ENCODE peak calls at places on chromosomes 3 and 15, in seven cellular contexts. One of them, this sample, is unnamed.

GRCh38 chr3:197956626-197956988 is 3.4 kb upstream of the LMLN start:
- DNase-seq in activated T-helper 9 cell treated with anti-CD3 and anti-CD28 coated beads, Interleukin-2, amount 50 U/mL, for 16 hours: no peak
- DNase-seq in activated effector memory CD4-positive, alpha-beta T cell treated with anti-CD3 and anti-CD28 coated beads, Interleukin-2, amount 50 U/mL, for 16 hours: no peak
- DNase-seq in activated T-cell treated with anti-CD3 and anti-CD28 coated beads, Interleukin-2, amount 50 U/mL, for 1 hour: no peak
- DNase-seq in germinal center: no peak
- DNase-seq in ELF-1: no peak
- DNase-seq in NCI-H748 treated with DMSO at 0.1 percent for 48 hours: no peak
- DNase-seq in this sample: no peak

GRCh38 chr3:36944641-36945270 is at the start of gene TRANK1:
- DNase-seq in activated T-cell treated with anti-CD3 and anti-CD28 coated beads, Interleukin-2, amount 50 U/mL, for 1 hour: peak
- DNase-seq in ELF-1: peak
- DNase-seq in germinal center: peak
- DNase-seq in NCI-H748 treated with DMSO at 0.1 percent for 48 hours: peak
- DNase-seq in activated T-helper 9 cell treated with anti-CD3 and anti-CD28 coated beads, Interleukin-2, amount 50 U/mL, for 16 hours: peak
- DNase-seq in activated effector memory CD4-positive, alpha-beta T cell treated with anti-CD3 and anti-CD28 coated beads, Interleukin-2, amount 50 U/mL, for 16 hours: peak
- DNase-seq in this sample: peak

GRCh38 chr3:278300-279064 is 81.9 kb downstream of the CHL1 start:
- DNase-seq in germinal center: peak
- DNase-seq in activated T-helper 9 cell treated with anti-CD3 and anti-CD28 coated beads, Interleukin-2, amount 50 U/mL, for 16 hours: no peak
- DNase-seq in NCI-H748 treated with DMSO at 0.1 percent for 48 hours: no peak
- DNase-seq in activated effector memory CD4-positive, alpha-beta T cell treated with anti-CD3 and anti-CD28 coated beads, Interleukin-2, amount 50 U/mL, for 16 hours: no peak
- DNase-seq in ELF-1: no peak
- DNase-seq in activated T-cell treated with anti-CD3 and anti-CD28 coated beads, Interleukin-2, amount 50 U/mL, for 1 hour: no peak
- DNase-seq in this sample: peak

GRCh38 chr15:53611145-53611920 is 148.1 kb downstream of the WDR72 start:
- DNase-seq in activated T-helper 9 cell treated with anti-CD3 and anti-CD28 coated beads, Interleukin-2, amount 50 U/mL, for 16 hours: no peak
- DNase-seq in germinal center: no peak
- DNase-seq in activated T-cell treated with anti-CD3 and anti-CD28 coated beads, Interleukin-2, amount 50 U/mL, for 1 hour: no peak
- DNase-seq in NCI-H748 treated with DMSO at 0.1 percent for 48 hours: no peak
- DNase-seq in ELF-1: peak
- DNase-seq in activated effector memory CD4-positive, alpha-beta T cell treated with anti-CD3 and anti-CD28 coated beads, Interleukin-2, amount 50 U/mL, for 16 hours: no peak
- DNase-seq in this sample: no peak

GRCh38 chr3:186790261-186790981 is 7.0 kb downstream of the EIF4A2 start:
- DNase-seq in NCI-H748 treated with DMSO at 0.1 percent for 48 hours: no peak
- DNase-seq in germinal center: no peak
- DNase-seq in activated T-helper 9 cell treated with anti-CD3 and anti-CD28 coated beads, Interleukin-2, amount 50 U/mL, for 16 hours: no peak
- DNase-seq in activated effector memory CD4-positive, alpha-beta T cell treated with anti-CD3 and anti-CD28 coated beads, Interleukin-2, amount 50 U/mL, for 16 hours: no peak
- DNase-seq in ELF-1: peak
- DNase-seq in activated T-cell treated with anti-CD3 and anti-CD28 coated beads, Interleukin-2, amount 50 U/mL, for 1 hour: no peak
- DNase-seq in this sample: no peak

GRCh38 chr3:86771741-86772512 is 219.0 kb downstream of the VGLL3 start:
- DNase-seq in activated effector memory CD4-positive, alpha-beta T cell treated with anti-CD3 and anti-CD28 coated beads, Interleukin-2, amount 50 U/mL, for 16 hours: no peak
- DNase-seq in NCI-H748 treated with DMSO at 0.1 percent for 48 hours: no peak
- DNase-seq in activated T-helper 9 cell treated with anti-CD3 and anti-CD28 coated beads, Interleukin-2, amount 50 U/mL, for 16 hours: no peak
- DNase-seq in germinal center: no peak
- DNase-seq in activated T-cell treated with anti-CD3 and anti-CD28 coated beads, Interleukin-2, amount 50 U/mL, for 1 hour: no peak
- DNase-seq in ELF-1: peak
- DNase-seq in this sample: no peak

GRCh38 chr3:4839278-4839677 is 140.0 kb upstream of the BHLHE40 start:
- DNase-seq in activated T-helper 9 cell treated with anti-CD3 and anti-CD28 coated beads, Interleukin-2, amount 50 U/mL, for 16 hours: no peak
- DNase-seq in ELF-1: no peak
- DNase-seq in germinal center: no peak
- DNase-seq in activated T-cell treated with anti-CD3 and anti-CD28 coated beads, Interleukin-2, amount 50 U/mL, for 1 hour: no peak
- DNase-seq in activated effector memory CD4-positive, alpha-beta T cell treated with anti-CD3 and anti-CD28 coated beads, Interleukin-2, amount 50 U/mL, for 16 hours: no peak
- DNase-seq in NCI-H748 treated with DMSO at 0.1 percent for 48 hours: no peak
- DNase-seq in this sample: no peak

GRCh38 chr3:186385856-186386602 is 24.0 kb upstream of the DGKG start:
- DNase-seq in NCI-H748 treated with DMSO at 0.1 percent for 48 hours: no peak
- DNase-seq in activated effector memory CD4-positive, alpha-beta T cell treated with anti-CD3 and anti-CD28 coated beads, Interleukin-2, amount 50 U/mL, for 16 hours: no peak
- DNase-seq in activated T-helper 9 cell treated with anti-CD3 and anti-CD28 coated beads, Interleukin-2, amount 50 U/mL, for 16 hours: no peak
- DNase-seq in ELF-1: no peak
- DNase-seq in germinal center: no peak
- DNase-seq in activated T-cell treated with anti-CD3 and anti-CD28 coated beads, Interleukin-2, amount 50 U/mL, for 1 hour: no peak
- DNase-seq in this sample: no peak

GRCh38 chr3:16151109-16151508 is 23.4 kb upstream of the GALNT15 start:
- DNase-seq in activated T-helper 9 cell treated with anti-CD3 and anti-CD28 coated beads, Interleukin-2, amount 50 U/mL, for 16 hours: no peak
- DNase-seq in ELF-1: no peak
- DNase-seq in activated effector memory CD4-positive, alpha-beta T cell treated with anti-CD3 and anti-CD28 coated beads, Interleukin-2, amount 50 U/mL, for 16 hours: no peak
- DNase-seq in NCI-H748 treated with DMSO at 0.1 percent for 48 hours: no peak
- DNase-seq in activated T-cell treated with anti-CD3 and anti-CD28 coated beads, Interleukin-2, amount 50 U/mL, for 1 hour: no peak
- DNase-seq in germinal center: no peak
- DNase-seq in this sample: no peak

GRCh38 chr15:46304320-46304719 is 669.5 kb downstream of the SQOR start:
- DNase-seq in germinal center: no peak
- DNase-seq in ELF-1: peak
- DNase-seq in NCI-H748 treated with DMSO at 0.1 percent for 48 hours: no peak
- DNase-seq in activated effector memory CD4-positive, alpha-beta T cell treated with anti-CD3 and anti-CD28 coated beads, Interleukin-2, amount 50 U/mL, for 16 hours: no peak
- DNase-seq in activated T-cell treated with anti-CD3 and anti-CD28 coated beads, Interleukin-2, amount 50 U/mL, for 1 hour: no peak
- DNase-seq in activated T-helper 9 cell treated with anti-CD3 and anti-CD28 coated beads, Interleukin-2, amount 50 U/mL, for 16 hours: no peak
- DNase-seq in this sample: no peak

GRCh38 chr3:179933079-179933478 is 103.7 kb downstream of the PEX5L start:
- DNase-seq in germinal center: no peak
- DNase-seq in activated T-helper 9 cell treated with anti-CD3 and anti-CD28 coated beads, Interleukin-2, amount 50 U/mL, for 16 hours: no peak
- DNase-seq in activated T-cell treated with anti-CD3 and anti-CD28 coated beads, Interleukin-2, amount 50 U/mL, for 1 hour: no peak
- DNase-seq in ELF-1: no peak
- DNase-seq in activated effector memory CD4-positive, alpha-beta T cell treated with anti-CD3 and anti-CD28 coated beads, Interleukin-2, amount 50 U/mL, for 16 hours: no peak
- DNase-seq in NCI-H748 treated with DMSO at 0.1 percent for 48 hours: peak
- DNase-seq in this sample: no peak

GRCh38 chr3:32814371-32814770 is 3.4 kb upstream of the TRIM71 start:
- DNase-seq in germinal center: no peak
- DNase-seq in activated T-helper 9 cell treated with anti-CD3 and anti-CD28 coated beads, Interleukin-2, amount 50 U/mL, for 16 hours: no peak
- DNase-seq in NCI-H748 treated with DMSO at 0.1 percent for 48 hours: no peak
- DNase-seq in ELF-1: no peak
- DNase-seq in activated T-cell treated with anti-CD3 and anti-CD28 coated beads, Interleukin-2, amount 50 U/mL, for 1 hour: no peak
- DNase-seq in activated effector memory CD4-positive, alpha-beta T cell treated with anti-CD3 and anti-CD28 coated beads, Interleukin-2, amount 50 U/mL, for 16 hours: no peak
- DNase-seq in this sample: no peak

GRCh38 chr3:71022552-71023335 is 560.8 kb downstream of the FOXP1 start:
- DNase-seq in NCI-H748 treated with DMSO at 0.1 percent for 48 hours: no peak
- DNase-seq in activated T-helper 9 cell treated with anti-CD3 and anti-CD28 coated beads, Interleukin-2, amount 50 U/mL, for 16 hours: no peak
- DNase-seq in ELF-1: peak
- DNase-seq in germinal center: no peak
- DNase-seq in activated effector memory CD4-positive, alpha-beta T cell treated with anti-CD3 and anti-CD28 coated beads, Interleukin-2, amount 50 U/mL, for 16 hours: no peak
- DNase-seq in activated T-cell treated with anti-CD3 and anti-CD28 coated beads, Interleukin-2, amount 50 U/mL, for 1 hour: no peak
- DNase-seq in this sample: no peak

GRCh38 chr15:31100738-31101137 is 787 bp downstream of the TRPM1 start:
- DNase-seq in germinal center: no peak
- DNase-seq in activated T-helper 9 cell treated with anti-CD3 and anti-CD28 coated beads, Interleukin-2, amount 50 U/mL, for 16 hours: no peak
- DNase-seq in activated effector memory CD4-positive, alpha-beta T cell treated with anti-CD3 and anti-CD28 coated beads, Interleukin-2, amount 50 U/mL, for 16 hours: no peak
- DNase-seq in NCI-H748 treated with DMSO at 0.1 percent for 48 hours: no peak
- DNase-seq in ELF-1: no peak
- DNase-seq in activated T-cell treated with anti-CD3 and anti-CD28 coated beads, Interleukin-2, amount 50 U/mL, for 1 hour: no peak
- DNase-seq in this sample: no peak

GRCh38 chr3:143078883-143079282 is 40.7 kb upstream of the CHST2 start:
- DNase-seq in germinal center: no peak
- DNase-seq in activated T-helper 9 cell treated with anti-CD3 and anti-CD28 coated beads, Interleukin-2, amount 50 U/mL, for 16 hours: no peak
- DNase-seq in NCI-H748 treated with DMSO at 0.1 percent for 48 hours: no peak
- DNase-seq in activated effector memory CD4-positive, alpha-beta T cell treated with anti-CD3 and anti-CD28 coated beads, Interleukin-2, amount 50 U/mL, for 16 hours: no peak
- DNase-seq in activated T-cell treated with anti-CD3 and anti-CD28 coated beads, Interleukin-2, amount 50 U/mL, for 1 hour: no peak
- DNase-seq in ELF-1: no peak
- DNase-seq in this sample: no peak

GRCh38 chr15:61831505-61831921 is 228.7 kb downstream of the VPS13C start:
- DNase-seq in activated T-helper 9 cell treated with anti-CD3 and anti-CD28 coated beads, Interleukin-2, amount 50 U/mL, for 16 hours: no peak
- DNase-seq in NCI-H748 treated with DMSO at 0.1 percent for 48 hours: peak
- DNase-seq in activated T-cell treated with anti-CD3 and anti-CD28 coated beads, Interleukin-2, amount 50 U/mL, for 1 hour: no peak
- DNase-seq in activated effector memory CD4-positive, alpha-beta T cell treated with anti-CD3 and anti-CD28 coated beads, Interleukin-2, amount 50 U/mL, for 16 hours: no peak
- DNase-seq in germinal center: no peak
- DNase-seq in ELF-1: peak
- DNase-seq in this sample: no peak

GRCh38 chr3:157294953-157295352 is 135.0 kb upstream of the CCNL1 start:
- DNase-seq in activated T-helper 9 cell treated with anti-CD3 and anti-CD28 coated beads, Interleukin-2, amount 50 U/mL, for 16 hours: no peak
- DNase-seq in NCI-H748 treated with DMSO at 0.1 percent for 48 hours: no peak
- DNase-seq in ELF-1: no peak
- DNase-seq in activated T-cell treated with anti-CD3 and anti-CD28 coated beads, Interleukin-2, amount 50 U/mL, for 1 hour: no peak
- DNase-seq in activated effector memory CD4-positive, alpha-beta T cell treated with anti-CD3 and anti-CD28 coated beads, Interleukin-2, amount 50 U/mL, for 16 hours: no peak
- DNase-seq in germinal center: no peak
- DNase-seq in this sample: no peak

GRCh38 chr3:189309400-189309975 is 137.7 kb downstream of the TPRG1 start:
- DNase-seq in activated T-helper 9 cell treated with anti-CD3 and anti-CD28 coated beads, Interleukin-2, amount 50 U/mL, for 16 hours: no peak
- DNase-seq in germinal center: no peak
- DNase-seq in activated T-cell treated with anti-CD3 and anti-CD28 coated beads, Interleukin-2, amount 50 U/mL, for 1 hour: no peak
- DNase-seq in activated effector memory CD4-positive, alpha-beta T cell treated with anti-CD3 and anti-CD28 coated beads, Interleukin-2, amount 50 U/mL, for 16 hours: no peak
- DNase-seq in ELF-1: no peak
- DNase-seq in NCI-H748 treated with DMSO at 0.1 percent for 48 hours: no peak
- DNase-seq in this sample: no peak

This sample was measured in naive B cell.